ENCODE peak calls at places on chromosomes 16 and 17, in five cellular contexts. A is HCT116, E is K562, V is GM12878, N is H1. M is an unnamed sample.

GRCh38 chr17:21272881-21273839 is 11.4 kb upstream of the MAP2K3 start:
- DNase-seq in V (no peak), E (peak), N (no peak), A (no peak), M (no peak)

GRCh38 chr17:76132574-76133338 is 8.3 kb downstream of the FOXJ1 start:
- DNase-seq in V (no peak), A (peak), N (peak), E (no peak), M (no peak)

GRCh38 chr16:66603537-66604375 is 748 bp upstream of the CMTM3 start:
- DNase-seq in V (no peak), N (peak), A (no peak), E (peak), M (no peak)

GRCh38 chr17:11898526-11899235 is 98.6 kb downstream of the ZNF18 start:
- DNase-seq in A (no peak), V (no peak), E (no peak), N (no peak), M (no peak)

GRCh38 chr16:7716924-7717323 is 384.3 kb downstream of the RBFOX1 start:
- DNase-seq in V (no peak), N (no peak), E (no peak), A (no peak), M (no peak)

GRCh38 chr17:2191785-2192184 is 111.8 kb downstream of the SMG6 start:
- DNase-seq in V (no peak), A (no peak), N (no peak), E (no peak), M (no peak)

GRCh38 chr16:85947511-85948509 is 48.8 kb downstream of the IRF8 start:
- DNase-seq in E (no peak), V (peak), A (no peak), N (no peak), M (no peak)

GRCh38 chr17:68600123-68600880 is 865 bp downstream of the FAM20A start:
- DNase-seq in V (no peak), E (no peak), N (peak), A (no peak), M (no peak)

GRCh38 chr17:9557846-9558245 is 17.8 kb downstream of the STX8 start:
- DNase-seq in V (no peak), N (no peak), A (no peak), E (no peak), M (no peak)

GRCh38 chr16:89915303-89916232 is 3.1 kb upstream of the MC1R start:
- DNase-seq in N (no peak), E (no peak), V (no peak), A (no peak), M (no peak)

DNA sequence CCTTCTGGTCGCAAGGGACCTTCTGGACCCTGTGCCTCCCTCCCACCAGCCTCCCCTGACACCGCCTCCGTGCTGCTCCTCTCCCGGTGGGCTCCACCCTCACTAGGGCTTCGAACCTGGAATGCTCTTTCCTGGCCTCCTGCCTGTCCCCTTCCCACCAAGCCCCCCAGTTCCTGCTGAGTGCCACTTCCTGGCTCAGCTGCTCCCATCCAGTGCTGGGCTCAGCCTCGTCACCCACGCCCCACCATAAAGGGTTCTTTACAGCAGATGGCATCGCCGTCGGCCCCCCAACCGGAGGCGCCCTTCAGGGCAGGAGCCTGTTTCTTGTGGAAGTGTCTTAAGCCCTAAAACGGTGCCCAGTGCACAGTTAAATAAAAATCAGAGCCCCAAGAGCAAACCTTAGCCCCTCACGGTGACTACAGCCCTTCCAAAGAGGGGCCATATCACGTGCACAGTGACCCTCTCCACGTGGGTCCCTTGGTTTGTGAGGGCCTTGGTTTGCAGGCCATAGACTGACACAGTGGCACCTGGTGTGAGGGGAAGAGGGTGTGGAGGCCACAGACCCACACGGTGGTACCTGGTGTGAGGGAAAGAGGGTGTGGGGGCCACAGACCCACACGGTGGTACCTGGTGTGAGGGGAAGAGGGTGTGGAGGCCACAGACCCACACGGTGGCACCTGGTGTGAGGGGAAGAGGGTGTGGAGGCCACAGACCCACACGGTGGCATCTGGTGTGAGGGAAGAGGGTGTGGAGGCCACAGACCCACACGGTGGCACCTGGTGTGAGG is 111.4 kb downstream of the METRNL start:
- DNase-seq in V (no peak), E (no peak), N (no peak), A (no peak), M (no peak)
- TF ChIP-seq JUND in V (no peak), E (no peak), N (no peak), A (no peak), M (no peak)

GRCh38 chr16:4501071-4501478 is 24.9 kb downstream of the HMOX2 start:
- DNase-seq in V (no peak), A (no peak), N (no peak), E (no peak), M (no peak)

GRCh38 chr16:4496305-4496704 is 20.1 kb downstream of the HMOX2 start:
- DNase-seq in V (no peak), E (no peak), A (peak), N (no peak), M (no peak)

GRCh38 chr16:4498546-4499195 is 22.5 kb downstream of the HMOX2 start:
- DNase-seq in E (no peak), N (no peak), A (no peak), V (no peak), M (no peak)

GRCh38 chr16:4499196-4499555 is 23.0 kb downstream of the HMOX2 start:
- DNase-seq in N (no peak), A (no peak), E (no peak), V (no peak), M (no peak)

DNA sequence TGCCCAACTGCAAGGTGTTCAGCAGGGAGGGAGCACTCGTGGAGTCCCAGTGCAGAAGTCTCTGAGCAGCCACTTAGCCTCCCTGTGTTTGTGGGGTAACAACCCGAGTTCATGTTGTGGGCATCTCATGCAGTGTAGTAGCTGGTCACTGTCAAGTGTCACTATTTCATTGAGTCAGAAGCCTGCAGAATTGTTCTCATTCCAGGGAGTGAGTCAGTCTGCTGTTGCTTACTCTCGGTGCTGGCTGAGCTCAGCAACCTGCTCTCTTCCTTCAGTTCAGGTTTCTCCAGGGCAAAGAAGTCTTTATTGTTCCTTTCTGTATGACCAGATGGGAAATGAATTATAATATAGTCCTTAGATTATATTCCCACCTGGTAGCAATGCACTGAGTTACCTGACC is 24.1 kb downstream of the HMOX2 start:
- DNase-seq in A (peak), V (no peak), N (no peak), E (no peak), M (peak)
- TF ChIP-seq JUND in A (peak), V (no peak), N (no peak), E (no peak), M (no peak)

GRCh38 chr17:34242553-34242952 is 12.5 kb upstream of the CCL2 start:
- DNase-seq in E (no peak), V (peak), A (no peak), N (no peak), M (no peak)
- TF ChIP-seq JUND in E (no peak), V (no peak), A (no peak), N (no peak), M (no peak)

DNA sequence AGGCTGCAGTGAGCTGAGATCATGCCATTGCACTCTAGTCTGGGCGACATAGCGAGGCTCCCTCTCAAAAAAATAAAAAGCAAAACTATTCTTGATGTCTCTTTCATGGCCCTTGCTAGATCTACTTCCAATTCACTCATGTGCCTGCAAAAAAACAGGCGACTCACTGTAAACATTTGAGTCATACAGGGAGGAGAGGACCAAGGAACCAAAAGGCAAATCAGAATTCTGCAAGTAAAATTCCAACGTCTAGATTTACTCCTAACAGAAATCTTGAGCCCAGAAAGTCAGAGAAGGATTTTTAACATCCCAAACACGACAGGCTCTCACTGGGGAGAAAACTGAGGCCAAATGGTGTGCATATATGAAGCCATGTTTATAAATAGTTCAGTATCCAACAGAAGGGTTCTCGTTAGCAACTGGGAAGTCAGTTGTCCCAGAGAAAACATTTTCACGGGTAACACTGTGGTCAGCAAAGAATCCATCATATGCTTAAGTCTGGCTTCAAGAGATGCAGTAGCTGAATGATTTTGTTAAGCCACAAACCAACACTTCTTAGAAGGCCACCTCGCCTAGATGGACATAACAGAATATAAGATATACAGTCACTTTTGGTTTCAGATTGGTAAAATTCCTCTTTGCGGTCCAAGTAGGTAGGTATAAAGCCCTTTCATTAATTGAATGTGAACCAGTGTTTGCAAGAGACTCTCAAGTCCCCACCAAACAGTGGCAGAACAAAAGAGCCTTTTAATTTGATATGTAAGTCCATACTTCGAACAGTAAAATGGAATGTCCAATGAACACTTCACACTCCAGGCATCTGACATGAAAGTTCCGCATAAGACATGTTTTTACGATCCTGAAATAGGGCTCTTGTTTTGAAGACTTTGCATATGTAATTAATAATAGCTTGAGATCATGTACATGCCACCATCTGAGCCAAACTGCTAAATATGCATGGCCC is 39.9 kb downstream of the LITAF start:
- DNase-seq in E (no peak), N (no peak), V (no peak), A (no peak), M (no peak)
- TF ChIP-seq JUND in E (no peak), N (no peak), V (no peak), A (no peak), M (no peak)

GRCh38 chr16:30740364-30741251 is 7.6 kb upstream of the PHKG2 start:
- DNase-seq in A (peak), N (no peak), V (no peak), E (peak), M (peak)
- TF ChIP-seq JUND in A (no peak), N (no peak), V (no peak), E (no peak), M (no peak)

DNA sequence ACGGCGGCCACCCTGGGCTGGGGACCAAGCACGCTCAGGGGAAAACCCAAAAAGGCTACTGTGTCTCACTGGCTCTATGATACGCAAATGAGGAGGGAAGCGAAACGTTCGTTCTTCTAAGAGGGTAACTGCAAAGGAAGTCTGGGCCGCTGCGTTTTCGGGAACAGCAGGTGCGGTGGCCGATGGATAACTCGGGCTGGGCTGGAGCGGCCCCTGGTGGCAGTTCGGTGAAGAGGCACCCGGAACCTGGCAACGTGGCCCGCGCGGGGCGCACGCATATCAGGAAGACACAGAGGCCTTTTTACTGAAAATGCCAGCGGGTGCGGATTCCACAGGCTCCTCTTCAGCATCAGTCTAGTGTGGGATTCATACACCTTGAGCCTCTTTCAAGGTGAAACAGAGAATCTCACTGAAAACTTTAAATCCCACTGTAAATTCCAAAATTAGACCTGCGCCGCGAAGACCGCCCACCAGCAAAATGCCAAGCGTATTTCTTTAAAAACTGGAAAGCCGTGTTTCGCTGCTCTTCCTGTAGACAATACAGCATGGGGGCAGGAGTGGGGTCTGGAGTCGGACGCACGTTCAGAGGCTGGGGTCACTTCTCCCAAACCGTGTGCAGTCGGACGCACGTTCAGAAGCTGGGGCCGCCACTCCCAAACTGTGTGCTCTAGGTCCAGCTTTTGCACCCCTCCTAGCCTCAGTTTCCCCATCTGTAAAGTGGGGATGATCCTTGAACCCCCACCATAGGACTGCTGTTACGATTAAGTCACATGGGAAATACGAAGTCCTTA is 44.4 kb upstream of the METTL9 start:
- DNase-seq in N (peak), V (peak), A (peak), E (peak), M (peak)
- TF ChIP-seq JUND in N (no peak), V (no peak), A (no peak), E (peak), M (no peak)

GRCh38 chr17:65666869-65667268 is 105.4 kb upstream of the AXIN2 start:
- DNase-seq in V (no peak), E (no peak), A (no peak), N (no peak), M (no peak)
- TF ChIP-seq JUND in V (no peak), E (no peak), A (no peak), N (no peak), M (no peak)

GRCh38 chr16:19071811-19072777 is 4.7 kb downstream of the COQ7 start:
- DNase-seq in V (no peak), E (peak), N (peak), A (peak), M (no peak)
- TF ChIP-seq JUND in V (no peak), E (peak), N (no peak), A (no peak), M (no peak)

GRCh38 chr16:75250809-75251279 is 580 bp downstream of the BCAR1 start:
- DNase-seq in A (no peak), N (no peak), V (no peak), E (peak), M (peak)
- TF ChIP-seq JUND in A (no peak), N (no peak), V (no peak), E (no peak), M (no peak)

GRCh38 chr16:644556-644955 is 2.9 kb downstream of the MCRIP2 start:
- DNase-seq in A (no peak), V (no peak), E (no peak), N (no peak), M (no peak)

GRCh38 chr16:640614-641013 is 1.0 kb upstream of the MCRIP2 start:
- DNase-seq in E (no peak), A (no peak), V (no peak), N (no peak), M (no peak)

GRCh38 chr16:641326-642188 is at the start of gene MCRIP2:
- DNase-seq in A (no peak), V (peak), E (peak), N (peak), M (peak)

GRCh38 chr16:643050-643368 is 1.4 kb downstream of the MCRIP2 start:
- DNase-seq in E (no peak), N (no peak), A (no peak), V (no peak), M (no peak)

DNA sequence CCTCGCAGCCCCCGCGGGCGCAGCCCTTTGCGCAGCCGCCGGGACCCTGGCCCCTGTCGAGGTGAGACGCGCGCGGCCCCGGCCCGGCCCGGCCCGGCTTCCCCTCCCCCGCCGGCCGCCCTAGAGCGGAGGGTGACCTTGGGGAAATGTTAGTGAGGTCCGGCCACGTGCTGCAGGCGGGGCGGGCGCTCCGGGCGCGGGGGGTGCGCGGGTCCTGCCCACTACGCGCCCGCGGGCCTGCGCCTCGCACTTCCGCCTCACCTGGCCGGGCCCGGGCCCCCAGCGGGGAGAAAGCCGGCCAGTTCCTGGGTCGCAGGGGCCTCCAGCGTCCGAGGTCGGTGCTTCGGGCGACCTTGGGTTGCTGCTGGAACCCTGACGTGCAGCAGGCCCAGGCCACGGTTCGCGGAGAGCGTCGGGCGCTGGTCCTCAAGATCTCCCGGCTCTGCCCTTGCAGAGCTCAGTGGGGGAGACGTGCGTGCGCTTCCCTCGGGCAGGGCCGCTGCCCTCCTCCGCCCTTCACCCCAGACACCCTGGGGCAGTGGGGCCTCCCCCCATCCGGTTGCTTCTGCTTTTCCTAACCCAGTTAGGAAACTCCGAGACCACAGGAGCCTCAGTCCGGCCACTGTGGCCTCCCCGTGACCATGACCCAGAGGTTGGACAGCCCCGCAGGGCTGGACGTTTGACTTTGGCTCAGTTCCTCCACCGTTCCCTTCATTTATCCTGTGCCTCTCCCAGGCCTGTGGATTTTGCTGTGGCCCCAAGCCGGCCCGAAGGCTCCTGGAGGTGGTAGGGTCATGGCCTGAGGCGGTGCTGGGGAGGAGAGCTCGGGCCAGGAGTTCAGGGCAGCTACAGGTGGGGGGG is 791 bp downstream of the MCRIP2 start:
- DNase-seq in V (no peak), N (peak), A (no peak), E (peak), M (peak)
- TF ChIP-seq JUND in V (no peak), N (no peak), A (no peak), E (no peak), M (no peak)

M was measured in T47D.